ENCODE peak calls at places on chromosomes 1 and 21, in eight cellular contexts. B is RWPE1; Q is testis; I is GM19239; A is NT2/D1; C is NCI-H1417; G is stimulated activated CD8-positive, alpha-beta memory T cell treated with anti-CD3 and anti-CD28 coated beads, Interleukin-12 subunit alpha, Interleukin-12 subunit beta, amount 100 ng/mL, for 1 hour; U is heart left ventricle. W is an unnamed sample.
A peak's percentile ranks its signal among the peaks of the same experiment; 100 is the strongest.

GRCh38 chr1:230501845-230502244 is 75.7 kb upstream of the PGBD5 start:
- DNase-seq in I (no peak), U (no peak), G (no peak), A (no peak), C (no peak), B (no peak), Q (no peak), W (no peak)

GRCh38 chr21:16794944-16795343 is 717.9 kb upstream of the CXADR start:
- DNase-seq in G (no peak), B (no peak), I (no peak), Q (no peak), A (no peak), U (no peak), C (no peak), W (no peak)

GRCh38 chr21:36889401-36889800 is 77.1 kb downstream of the HLCS start:
- DNase-seq in A (no peak), Q (no peak), U (no peak), G (no peak), C (no peak), I (no peak), B (no peak), W (no peak)

GRCh38 chr1:75797273-75797588 is 549 bp downstream of the MSH4 start:
- DNase-seq in Q (no peak), G (no peak), C (no peak), A (no peak), I (no peak), B (no peak), U (no peak), W (no peak)

GRCh38 chr21:42348762-42349161 is 2.0 kb downstream of the TFF2 start:
- DNase-seq in B (no peak), A (no peak), I (no peak), G (no peak), U (no peak), C (no peak), Q (no peak), W (no peak)

GRCh38 chr1:112927462-112927971 is 28.5 kb downstream of the SLC16A1 start:
- DNase-seq in I (no peak), C (no peak), Q (no peak), B (no peak), A (no peak), G (no peak), U (no peak), W (no peak)

GRCh38 chr1:94989911-94990463 is 63.1 kb upstream of the CNN3 start:
- DNase-seq in C (no peak), Q (no peak), B (no peak), A (no peak), I (no peak), U (no peak), G (no peak), W (peak; percentile 77)

GRCh38 chr1:90114521-90115141 is 119.7 kb downstream of the ZNF326 start:
- DNase-seq in U (no peak), Q (no peak), A (peak; percentile 47), I (peak; percentile 9), B (peak; percentile 44), G (no peak), C (peak; percentile 26), W (no peak)

GRCh38 chr1:207288315-207288714 is 33.2 kb upstream of the CD55 start:
- DNase-seq in U (no peak), B (no peak), Q (no peak), C (no peak), A (no peak), G (no peak), I (no peak), W (no peak)

GRCh38 chr1:93988634-93989350 is 79.6 kb upstream of the GCLM start:
- DNase-seq in U (no peak), B (peak; percentile 82), Q (no peak), G (no peak), I (no peak), A (no peak), C (no peak), W (no peak)

GRCh38 chr1:119326251-119326650 is 42.3 kb upstream of the HAO2 start:
- DNase-seq in B (no peak), U (no peak), C (no peak), G (no peak), A (no peak), Q (no peak), I (no peak), W (no peak)

GRCh38 chr1:89065077-89065868 is at the start of gene GBP1:
- DNase-seq in I (no peak), Q (peak; percentile 22), B (peak; percentile 57), U (no peak), A (no peak), C (no peak), G (no peak), W (no peak)

GRCh38 chr1:216700779-216701178 is 22.4 kb downstream of the ESRRG start:
- DNase-seq in I (no peak), B (no peak), G (no peak), Q (no peak), C (no peak), U (no peak), A (no peak), W (no peak)

GRCh38 chr21:44527983-44528633 is 11.9 kb downstream of the KRTAP10-1 start:
- DNase-seq in B (no peak), C (no peak), Q (no peak), U (peak; percentile 51), G (no peak), A (no peak), I (no peak), W (peak; percentile 49)

GRCh38 chr1:45526135-45526644 is 4.5 kb upstream of the PRDX1 start:
- DNase-seq in Q (no peak), B (no peak), I (no peak), U (no peak), C (no peak), A (no peak), G (no peak), W (no peak)

GRCh38 chr21:39969691-39970364 is 102.6 kb downstream of the PCP4 start:
- DNase-seq in C (no peak), Q (no peak), A (no peak), I (no peak), U (no peak), B (no peak), G (no peak), W (no peak)

GRCh38 chr1:24720152-24720551 is 25.1 kb upstream of the CLIC4 start:
- DNase-seq in U (peak; percentile 94), B (no peak), G (no peak), Q (peak; percentile 73), I (no peak), A (no peak), C (no peak), W (peak; percentile 94)

GRCh38 chr1:179251675-179252074 is 22.2 kb upstream of the ABL2 start:
- DNase-seq in G (no peak), U (no peak), I (no peak), Q (no peak), B (peak; percentile 27), C (peak; percentile 9), A (peak; percentile 25), W (no peak)

GRCh38 chr1:3898475-3898735 is 1.7 kb downstream of the C1orf174 start:
- DNase-seq in A (no peak), Q (no peak), G (no peak), B (no peak), C (no peak), U (no peak), I (no peak), W (no peak)

GRCh38 chr1:24383381-24383940 is 30.1 kb downstream of the STPG1 start:
- DNase-seq in I (no peak), G (no peak), U (no peak), C (no peak), Q (no peak), A (no peak), B (no peak), W (no peak)

GRCh38 chr1:911875-912739 is 11.6 kb upstream of the SAMD11 start:
- DNase-seq in G (no peak), A (no peak), Q (no peak), I (no peak), B (no peak), U (peak; percentile 37), C (no peak), W (peak; percentile 37)

GRCh38 chr1:3461934-3462275 is 7.4 kb downstream of the ARHGEF16 start:
- DNase-seq in Q (no peak), B (no peak), G (no peak), I (no peak), U (no peak), A (no peak), C (no peak), W (no peak)

GRCh38 chr1:12811409-12811784 is 19.8 kb downstream of the PRAMEF11 start:
- DNase-seq in G (no peak), Q (no peak), I (no peak), B (no peak), A (no peak), U (no peak), C (no peak), W (no peak)

GRCh38 chr1:228006034-228006792 is 585 bp upstream of the WNT3A start:
- DNase-seq in C (peak; percentile 31), G (no peak), Q (no peak), U (no peak), A (no peak), B (no peak), I (no peak), W (peak; percentile 45)

GRCh38 chr1:13730301-13730700 is 30.3 kb downstream of the PRDM2 start:
- DNase-seq in C (no peak), B (no peak), Q (no peak), I (no peak), U (no peak), G (no peak), A (no peak), W (no peak)

GRCh38 chr1:17315542-17316130 is 7.6 kb downstream of the PADI4 start:
- DNase-seq in C (no peak), Q (no peak), A (no peak), I (no peak), G (no peak), U (no peak), B (no peak), W (peak; percentile 35)

GRCh38 chr1:30353637-30354036 is 369.7 kb downstream of the MATN1 start:
- DNase-seq in G (no peak), Q (no peak), C (no peak), B (peak; percentile 18), A (no peak), I (no peak), U (no peak), W (no peak)

GRCh38 chr1:205351984-205352713 is 4.6 kb downstream of the KLHDC8A start:
- DNase-seq in G (no peak), B (peak; percentile 51), U (no peak), I (no peak), Q (peak; percentile 86), A (no peak), C (peak; percentile 86), W (no peak)

GRCh38 chr1:202189919-202190715 is 3.5 kb upstream of the LGR6 start:
- DNase-seq in U (no peak), B (no peak), Q (peak; percentile 53), G (no peak), A (no peak), I (no peak), C (no peak), W (no peak)